ENCODE peak calls at places on chromosomes 16 and 17, in six cellular contexts. B, Z, K, X, W and R are unnamed samples. For H3K9me3, the result is how much of the 10 kb centered on the place peaks cover.

GRCh38 chr16:4987250-4987579 is 29.1 kb downstream of the SEC14L5 start:
- DNase-seq in B (no peak), Z (no peak), K (no peak), X (no peak), W (no peak), R (no peak)

GRCh38 chr16:51184702-51185433 is 33.8 kb upstream of the SALL1 start:
- DNase-seq in B (no peak), Z (no peak), K (no peak), X (no peak), W (peak), R (no peak)

GRCh38 chr17:19376799-19377198 is 1.5 kb upstream of the MAPK7 start:
- DNase-seq in B (no peak), Z (no peak), K (no peak), X (no peak), W (no peak), R (no peak)

GRCh38 chr17:49987681-49988441 is 7.2 kb downstream of the DLX3 start:
- DNase-seq in B (peak), Z (no peak), K (no peak), X (peak), W (peak), R (no peak)

GRCh38 chr16:14013571-14014283 is 57.4 kb upstream of the MRTFB start:
- DNase-seq in B (peak), Z (no peak), K (no peak), X (peak), W (no peak), R (no peak)

GRCh38 chr17:75504347-75505151 is 10.8 kb downstream of the CASKIN2 start:
- DNase-seq in B (no peak), Z (peak), K (no peak), X (peak), W (peak), R (no peak)

GRCh38 chr17:57294629-57295501 is 38.5 kb downstream of the MSI2 start:
- DNase-seq in B (no peak), Z (peak), K (no peak), X (peak), W (no peak), R (no peak)

GRCh38 chr16:76450890-76451289 is 173.7 kb downstream of the CNTNAP4 start:
- DNase-seq in B (no peak), Z (no peak), K (no peak), X (no peak), W (no peak), R (no peak)

GRCh38 chr17:44424828-44425463 is 35.5 kb upstream of the ITGA2B start:
- DNase-seq in B (no peak), Z (no peak), K (no peak), X (no peak), W (no peak), R (no peak)

GRCh38 chr16:27325736-27326135 is 12.0 kb downstream of the IL4R start:
- DNase-seq in B (no peak), Z (no peak), K (no peak), X (no peak), W (no peak), R (no peak)

GRCh38 chr17:50290074-50290702 is 15.9 kb downstream of the TMEM92 start:
- DNase-seq in B (peak), Z (no peak), K (peak), X (peak), W (no peak), R (no peak)

GRCh38 chr17:47855737-47856136 is 4.8 kb upstream of the SP6 start:
- DNase-seq in B (peak), Z (no peak), K (no peak), X (no peak), W (no peak), R (no peak)

GRCh38 chr16:30775381-30776099 is 11.5 kb downstream of the ZNF629 start:
- DNase-seq in B (peak), Z (peak), K (peak), X (peak), W (peak), R (no peak)

GRCh38 chr17:80380068-80381061 is 34.6 kb upstream of the ENDOV start:
- DNase-seq in B (no peak), Z (no peak), K (no peak), X (no peak), W (no peak), R (no peak)

GRCh38 chr16:53518550-53519416 is 15.8 kb upstream of the AKTIP start:
- DNase-seq in B (peak), Z (peak), K (no peak), X (no peak), W (no peak), R (no peak)

GRCh38 chr17:73215414-73215813 is 22.6 kb downstream of the COG1 start:
- DNase-seq in B (no peak), Z (no peak), K (no peak), X (peak), W (no peak), R (no peak)

GRCh38 chr16:56632160-56632847 is at the start of gene MT1M:
- DNase-seq in B (peak), Z (no peak), K (peak), X (no peak), W (peak), R (no peak)

GRCh38 chr16:50021509-50021908 is 3.5 kb upstream of the CNEP1R1 start:
- DNase-seq in B (peak), Z (no peak), K (peak), X (peak), W (peak), R (no peak)

GRCh38 chr16:80197790-80198201 is 343.0 kb upstream of the DYNLRB2 start:
- DNase-seq in B (peak), Z (no peak), K (no peak), X (peak), W (no peak), R (no peak)

GRCh38 chr16:84212631-84213030 is 21.7 kb downstream of the ADAD2 start:
- DNase-seq in B (no peak), Z (no peak), K (no peak), X (no peak), W (no peak), R (no peak)

GRCh38 chr16:9049241-9049640 is 42.2 kb upstream of the HAPSTR1 start:
- DNase-seq in B (peak), Z (no peak), K (no peak), X (no peak), W (no peak), R (no peak)

GRCh38 chr17:42116705-42117396 is 4.3 kb downstream of the KAT2A start:
- DNase-seq in B (peak), Z (peak), K (peak), X (peak), W (peak), R (no peak)

GRCh38 chr17:34582185-34582900 is 3.0 kb downstream of the TMEM132E start:
- DNase-seq in B (no peak), Z (no peak), K (peak), X (no peak), W (peak), R (no peak)

GRCh38 chr17:61416540-61417363 is 17.1 kb downstream of the TBX2 start:
- DNase-seq in B (peak), Z (peak), K (peak), X (peak), W (peak), R (peak)

DNA sequence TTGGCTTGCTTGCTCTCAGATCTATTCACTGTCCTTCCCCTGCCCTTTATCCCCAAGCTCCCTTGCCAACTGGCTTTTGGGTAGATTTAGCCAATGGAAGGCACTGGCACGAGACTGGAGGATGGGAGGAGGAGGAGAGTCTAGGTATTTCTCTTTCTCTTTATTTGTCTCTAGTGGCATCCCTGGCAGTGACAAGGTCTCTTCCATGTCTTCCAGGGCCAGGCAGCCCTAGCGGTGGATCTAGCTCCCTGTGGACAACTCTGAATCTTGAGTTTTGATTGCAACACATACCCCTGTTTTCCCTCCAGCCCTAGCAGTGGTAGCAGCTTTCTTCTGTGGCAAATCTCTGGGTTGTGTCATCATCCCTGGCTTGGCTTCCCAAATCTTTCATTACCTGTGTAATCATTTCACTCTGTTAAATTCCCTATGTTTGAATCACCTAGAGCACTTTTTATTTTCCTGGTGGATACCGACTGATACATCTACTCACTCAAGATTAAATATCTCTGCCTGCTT is 171.1 kb upstream of the IRX6 start:
- DNase-seq in B (no peak), Z (no peak), K (no peak), X (no peak), W (no peak), R (no peak)
- H3K9me3 ChIP-seq in B (under half), Z (under half), K (under half), X (under half), W (under half), R (under half)

GRCh38 chr16:68244481-68244902 is 681 bp upstream of the PLA2G15 start:
- DNase-seq in B (no peak), Z (no peak), K (no peak), X (no peak), W (no peak), R (no peak)

GRCh38 chr16:68246121-68246520 is 948 bp downstream of the PLA2G15 start:
- DNase-seq in B (no peak), Z (no peak), K (no peak), X (no peak), W (no peak), R (no peak)

GRCh38 chr16:68246671-68247070 is 1.5 kb downstream of the PLA2G15 start:
- DNase-seq in B (no peak), Z (no peak), K (no peak), X (no peak), W (no peak), R (no peak)

GRCh38 chr16:68242926-68243858 is 2.0 kb upstream of the PLA2G15 start:
- DNase-seq in B (no peak), Z (no peak), K (no peak), X (no peak), W (no peak), R (no peak)

GRCh38 chr16:68244903-68245853 is at the start of gene PLA2G15:
- DNase-seq in B (peak), Z (peak), K (peak), X (peak), W (peak), R (no peak)
- H3K4me3 ChIP-seq in B (peak), Z (peak), K (peak), X (peak), W (peak), R (peak)

DNA sequence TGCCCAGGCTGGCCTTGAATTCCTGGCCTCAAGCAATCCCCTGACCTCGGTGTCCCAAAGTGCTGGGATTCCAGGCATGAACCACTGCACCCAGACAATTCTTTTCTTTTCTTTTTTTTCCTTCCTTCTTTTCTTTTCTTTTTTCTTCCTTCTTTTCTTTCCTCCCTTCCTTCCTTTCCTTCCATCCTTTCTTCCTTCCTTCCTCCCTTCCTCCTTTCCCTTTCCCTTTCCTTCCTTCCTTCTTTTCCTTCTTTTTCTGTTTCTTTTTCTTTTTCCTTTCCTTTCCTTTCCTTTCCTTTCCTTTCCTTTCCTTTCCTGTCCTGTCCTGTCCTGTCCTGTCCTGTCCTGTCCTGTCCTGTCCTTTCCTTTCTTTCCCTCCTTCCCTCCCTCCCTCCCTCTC is 44.6 kb downstream of the PLCG2 start:
- DNase-seq in B (no peak), Z (no peak), K (no peak), X (no peak), W (no peak), R (no peak)
- H3K27ac ChIP-seq in B (no peak), Z (no peak), K (no peak), X (no peak), W (no peak), R (no peak)

GRCh38 chr16:85448557-85449194 is 164.4 kb upstream of the GSE1 start:
- DNase-seq in B (no peak), Z (peak), K (no peak), X (no peak), W (no peak), R (no peak)
- H3K9me3 ChIP-seq in B (under half), Z (under half), K (under half), X (under half), W (under half), R (under half)

GRCh38 chr17:332558-333322 is 19.9 kb downstream of the RPH3AL start:
- DNase-seq in B (peak), Z (no peak), K (no peak), X (no peak), W (no peak), R (no peak)

GRCh38 chr17:330993-331701 is 21.5 kb downstream of the RPH3AL start:
- DNase-seq in B (peak), Z (peak), K (peak), X (no peak), W (no peak), R (no peak)

GRCh38 chr17:329794-330420 is 22.7 kb downstream of the RPH3AL start:
- DNase-seq in B (no peak), Z (no peak), K (no peak), X (no peak), W (no peak), R (no peak)

GRCh38 chr17:333626-334396 is 18.8 kb downstream of the RPH3AL start:
- DNase-seq in B (peak), Z (no peak), K (peak), X (no peak), W (peak), R (no peak)

GRCh38 chr17:332023-332422 is 20.6 kb downstream of the RPH3AL start:
- DNase-seq in B (no peak), Z (no peak), K (no peak), X (no peak), W (no peak), R (no peak)
- H3K4me3 ChIP-seq in B (no peak), Z (no peak), K (peak), X (no peak), W (no peak), R (no peak)